ENCODE peak calls at places on chromosomes 2 and 18, in seven cellular contexts. One of them, this sample, is unnamed.
A peak's percentile ranks its signal among the peaks of the same experiment; 100 is the strongest.

GRCh38 chr2:25286025-25286400 is 55.7 kb downstream of the DNMT3A start:
- DNase-seq in neuronal stem cell: no peak
- DNase-seq in trophoblast cell: no peak
- DNase-seq in H1: no peak
- DNase-seq in H9: peak; percentile 68
- DNase-seq in mesendoderm: peak; percentile 78
- DNase-seq in IMR-90: no peak
- DNase-seq in this sample: no peak

GRCh38 chr2:239642406-239643004 is 241.7 kb upstream of the HDAC4 start:
- DNase-seq in neuronal stem cell: no peak
- DNase-seq in trophoblast cell: no peak
- DNase-seq in H1: no peak
- DNase-seq in H9: peak; percentile 12
- DNase-seq in mesendoderm: no peak
- DNase-seq in IMR-90: no peak
- DNase-seq in this sample: no peak

GRCh38 chr2:65604246-65604645 is 171.8 kb upstream of the SPRED2 start:
- DNase-seq in neuronal stem cell: no peak
- DNase-seq in trophoblast cell: peak; percentile 74
- DNase-seq in H1: no peak
- DNase-seq in H9: no peak
- DNase-seq in mesendoderm: peak; percentile 17
- DNase-seq in IMR-90: peak; percentile 18
- DNase-seq in this sample: peak; percentile 20

GRCh38 chr2:70535573-70535972 is 18.1 kb downstream of the TGFA start:
- DNase-seq in neuronal stem cell: no peak
- DNase-seq in trophoblast cell: no peak
- DNase-seq in H1: no peak
- DNase-seq in H9: no peak
- DNase-seq in mesendoderm: no peak
- DNase-seq in IMR-90: no peak
- DNase-seq in this sample: no peak

GRCh38 chr2:192357216-192357615 is 162.5 kb upstream of the TMEFF2 start:
- DNase-seq in neuronal stem cell: no peak
- DNase-seq in trophoblast cell: no peak
- DNase-seq in H1: no peak
- DNase-seq in H9: no peak
- DNase-seq in mesendoderm: no peak
- DNase-seq in IMR-90: no peak
- DNase-seq in this sample: no peak

GRCh38 chr2:2012505-2012904 is 268.2 kb upstream of the PXDN start:
- DNase-seq in neuronal stem cell: no peak
- DNase-seq in trophoblast cell: no peak
- DNase-seq in H1: no peak
- DNase-seq in H9: no peak
- DNase-seq in mesendoderm: no peak
- DNase-seq in IMR-90: no peak
- DNase-seq in this sample: no peak

GRCh38 chr2:3453196-3453845 is 66.0 kb downstream of the ADI1 start:
- DNase-seq in neuronal stem cell: no peak
- DNase-seq in trophoblast cell: no peak
- DNase-seq in H1: no peak
- DNase-seq in H9: no peak
- DNase-seq in mesendoderm: no peak
- DNase-seq in IMR-90: no peak
- DNase-seq in this sample: no peak

GRCh38 chr2:145220496-145220895 is 700.6 kb upstream of the ZEB2 start:
- DNase-seq in neuronal stem cell: no peak
- DNase-seq in trophoblast cell: no peak
- DNase-seq in H1: no peak
- DNase-seq in H9: no peak
- DNase-seq in mesendoderm: no peak
- DNase-seq in IMR-90: no peak
- DNase-seq in this sample: no peak

GRCh38 chr18:28013064-28013463 is 163.9 kb downstream of the CDH2 start:
- DNase-seq in neuronal stem cell: no peak
- DNase-seq in trophoblast cell: no peak
- DNase-seq in H1: no peak
- DNase-seq in H9: no peak
- DNase-seq in mesendoderm: no peak
- DNase-seq in IMR-90: peak; percentile 23
- DNase-seq in this sample: peak; percentile 18

GRCh38 chr2:27249077-27249890 is 13.6 kb downstream of the SLC30A3 start:
- DNase-seq in neuronal stem cell: no peak
- DNase-seq in trophoblast cell: no peak
- DNase-seq in H1: no peak
- DNase-seq in H9: no peak
- DNase-seq in mesendoderm: no peak
- DNase-seq in IMR-90: no peak
- DNase-seq in this sample: no peak

GRCh38 chr18:28331551-28331950 is 154.6 kb upstream of the CDH2 start:
- DNase-seq in neuronal stem cell: no peak
- DNase-seq in trophoblast cell: no peak
- DNase-seq in H1: no peak
- DNase-seq in H9: no peak
- DNase-seq in mesendoderm: peak; percentile 62
- DNase-seq in IMR-90: no peak
- DNase-seq in this sample: no peak

GRCh38 chr18:77063256-77063655 is 69.3 kb downstream of the MBP start:
- DNase-seq in neuronal stem cell: no peak
- DNase-seq in trophoblast cell: no peak
- DNase-seq in H1: no peak
- DNase-seq in H9: no peak
- DNase-seq in mesendoderm: no peak
- DNase-seq in IMR-90: peak; percentile 67
- DNase-seq in this sample: no peak

GRCh38 chr18:14976736-14977430 is 228.9 kb downstream of the ANKRD30B start:
- DNase-seq in neuronal stem cell: no peak
- DNase-seq in trophoblast cell: no peak
- DNase-seq in H1: no peak
- DNase-seq in H9: no peak
- DNase-seq in mesendoderm: peak; percentile 8
- DNase-seq in IMR-90: no peak
- DNase-seq in this sample: no peak

GRCh38 chr2:25043241-25043867 is 1.5 kb downstream of the EFR3B start:
- DNase-seq in neuronal stem cell: peak; percentile 32
- DNase-seq in trophoblast cell: no peak
- DNase-seq in H1: no peak
- DNase-seq in H9: peak; percentile 52
- DNase-seq in mesendoderm: peak; percentile 82
- DNase-seq in IMR-90: peak; percentile 89
- DNase-seq in this sample: peak; percentile 88

GRCh38 chr18:3514312-3515216 is 64.6 kb downstream of the TGIF1 start:
- DNase-seq in neuronal stem cell: no peak
- DNase-seq in trophoblast cell: peak; percentile 57
- DNase-seq in H1: no peak
- DNase-seq in H9: no peak
- DNase-seq in mesendoderm: peak; percentile 13
- DNase-seq in IMR-90: no peak
- DNase-seq in this sample: no peak

GRCh38 chr2:88350641-88351601 is 101.6 kb downstream of the FOXI3 start:
- DNase-seq in neuronal stem cell: peak; percentile 68
- DNase-seq in trophoblast cell: peak; percentile 60
- DNase-seq in H1: no peak
- DNase-seq in H9: peak; percentile 90
- DNase-seq in mesendoderm: peak; percentile 93
- DNase-seq in IMR-90: peak; percentile 12
- DNase-seq in this sample: no peak

DNA sequence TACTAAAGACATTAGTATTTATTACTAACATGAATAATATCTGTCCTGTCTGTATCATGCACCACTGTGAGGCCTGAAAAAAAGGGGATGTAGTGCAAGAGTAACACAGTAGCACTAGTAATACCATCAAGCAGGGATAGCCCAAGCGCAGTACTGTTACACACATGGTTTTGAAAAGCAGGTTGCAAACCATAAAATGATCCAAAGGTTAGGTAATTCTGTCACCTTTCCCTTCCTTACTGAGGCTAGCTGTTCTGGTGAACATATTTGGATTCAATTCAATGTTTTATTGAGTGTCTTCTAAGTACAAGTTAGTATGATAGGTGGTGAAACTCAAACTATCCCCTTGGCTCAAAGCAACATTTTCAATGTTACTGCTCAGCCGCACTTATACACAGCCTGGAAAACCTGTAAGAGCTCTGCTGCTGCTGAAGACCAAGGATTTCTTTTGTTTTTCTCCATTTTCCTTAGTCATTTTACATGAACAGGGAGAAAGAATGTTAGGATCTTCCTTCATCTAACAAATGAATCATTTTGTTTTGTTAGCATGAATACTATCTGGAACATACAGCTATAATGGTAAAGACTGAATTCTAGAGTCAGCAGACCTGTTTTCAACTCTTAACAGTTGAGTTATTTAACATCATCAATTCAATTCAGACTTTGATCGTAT is 102.5 kb upstream of the ITPRID2 start:
- DNase-seq in neuronal stem cell: no peak
- DNase-seq in trophoblast cell: no peak
- DNase-seq in H1: no peak
- DNase-seq in H9: no peak
- DNase-seq in mesendoderm: no peak
- DNase-seq in IMR-90: peak; percentile 64
- DNase-seq in this sample: no peak
- H4K8ac ChIP-seq in neuronal stem cell: no peak overlapping the region
- H4K8ac ChIP-seq in trophoblast cell: no peak overlapping the region
- H4K8ac ChIP-seq in H1: no peak overlapping the region
- H4K8ac ChIP-seq in H9: no peak overlapping the region
- H4K8ac ChIP-seq in mesendoderm: no peak overlapping the region
- H4K8ac ChIP-seq in IMR-90: peak overlapping the region; percentile 56
- H4K8ac ChIP-seq in this sample: no peak overlapping the region

DNA sequence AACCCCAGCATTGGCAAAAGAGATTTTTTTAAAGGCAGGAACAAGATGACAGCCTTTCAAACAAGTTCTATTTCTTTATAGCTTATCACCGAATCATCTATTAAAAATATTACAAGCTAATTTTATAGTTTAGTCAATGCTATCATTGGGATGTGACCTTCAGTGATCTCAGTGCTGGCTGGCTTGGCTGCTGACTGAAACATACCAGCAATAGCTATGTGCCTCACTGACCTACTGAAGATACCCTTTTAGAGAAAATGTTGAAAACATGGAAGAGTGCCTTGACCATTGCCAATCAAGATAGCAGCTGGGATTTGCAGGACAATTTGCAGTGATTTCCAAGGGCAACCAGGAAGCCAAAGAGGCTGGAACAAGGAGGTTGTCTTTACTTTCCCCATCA is 44.0 kb downstream of the CSRNP3 start:
- DNase-seq in neuronal stem cell: no peak
- DNase-seq in trophoblast cell: no peak
- DNase-seq in H1: no peak
- DNase-seq in H9: no peak
- DNase-seq in mesendoderm: no peak
- DNase-seq in IMR-90: no peak
- DNase-seq in this sample: no peak
- H4K8ac ChIP-seq in neuronal stem cell: no peak overlapping the region
- H4K8ac ChIP-seq in trophoblast cell: no peak overlapping the region
- H4K8ac ChIP-seq in H1: no peak overlapping the region
- H4K8ac ChIP-seq in H9: no peak overlapping the region
- H4K8ac ChIP-seq in mesendoderm: no peak overlapping the region
- H4K8ac ChIP-seq in IMR-90: no peak overlapping the region
- H4K8ac ChIP-seq in this sample: no peak overlapping the region

GRCh38 chr2:119475857-119476244 is 44.2 kb downstream of the TMEM37 start:
- DNase-seq in neuronal stem cell: no peak
- DNase-seq in trophoblast cell: no peak
- DNase-seq in H1: no peak
- DNase-seq in H9: no peak
- DNase-seq in mesendoderm: no peak
- DNase-seq in IMR-90: no peak
- DNase-seq in this sample: no peak

GRCh38 chr2:119475225-119475856 is 43.7 kb downstream of the TMEM37 start:
- DNase-seq in neuronal stem cell: no peak
- DNase-seq in trophoblast cell: no peak
- DNase-seq in H1: peak; percentile 27
- DNase-seq in H9: peak; percentile 73
- DNase-seq in mesendoderm: peak; percentile 77
- DNase-seq in IMR-90: no peak
- DNase-seq in this sample: no peak

GRCh38 chr2:119474371-119475224 is 42.9 kb downstream of the TMEM37 start:
- DNase-seq in neuronal stem cell: no peak
- DNase-seq in trophoblast cell: no peak
- DNase-seq in H1: no peak
- DNase-seq in H9: peak; percentile 21
- DNase-seq in mesendoderm: no peak
- DNase-seq in IMR-90: no peak
- DNase-seq in this sample: no peak

GRCh38 chr2:119472749-119473148 is 41.1 kb downstream of the TMEM37 start:
- DNase-seq in neuronal stem cell: no peak
- DNase-seq in trophoblast cell: no peak
- DNase-seq in H1: no peak
- DNase-seq in H9: no peak
- DNase-seq in mesendoderm: no peak
- DNase-seq in IMR-90: no peak
- DNase-seq in this sample: no peak

DNA sequence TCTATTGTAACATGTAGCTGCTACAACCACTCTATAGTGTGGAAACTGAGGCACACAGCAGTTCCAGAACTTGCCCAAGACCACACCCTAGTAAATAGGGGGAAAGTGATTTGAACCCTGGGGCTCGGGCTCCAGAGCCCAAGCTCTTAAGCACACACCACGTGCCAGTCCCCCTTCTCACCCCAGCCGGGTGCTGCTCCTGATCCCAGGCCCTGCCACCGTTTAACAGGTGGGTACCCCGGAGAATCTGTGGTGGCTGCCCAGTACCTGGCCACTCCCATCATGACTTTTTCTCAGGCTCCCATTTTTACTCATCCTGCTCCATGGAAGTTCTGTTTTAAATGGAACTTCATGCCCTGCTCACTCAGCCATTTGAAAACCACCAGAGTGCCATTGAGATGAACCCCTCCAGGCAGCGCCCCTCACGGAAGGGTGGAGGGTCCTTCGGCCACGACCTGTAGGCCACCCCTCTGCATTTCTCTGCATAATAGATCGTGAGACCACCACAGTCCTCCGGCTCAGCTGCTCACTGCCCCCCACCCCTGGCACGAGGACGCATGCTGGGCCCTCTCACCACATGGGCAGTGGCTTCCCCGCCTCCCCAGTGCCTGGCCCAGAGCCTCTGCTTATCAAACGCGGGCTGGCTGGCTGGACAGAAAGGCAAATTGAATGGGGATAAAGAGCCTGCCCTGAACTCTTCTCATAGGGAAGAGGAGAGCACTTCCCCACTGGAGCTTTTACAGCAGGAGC is 42.1 kb downstream of the TMEM37 start:
- DNase-seq in neuronal stem cell: no peak
- DNase-seq in trophoblast cell: no peak
- DNase-seq in H1: no peak
- DNase-seq in H9: no peak
- DNase-seq in mesendoderm: no peak
- DNase-seq in IMR-90: no peak
- DNase-seq in this sample: no peak
- H4K8ac ChIP-seq in neuronal stem cell: no peak overlapping the region
- H4K8ac ChIP-seq in trophoblast cell: no peak overlapping the region
- H4K8ac ChIP-seq in H1: no peak overlapping the region
- H4K8ac ChIP-seq in H9: no peak overlapping the region
- H4K8ac ChIP-seq in mesendoderm: no peak overlapping the region
- H4K8ac ChIP-seq in IMR-90: no peak overlapping the region
- H4K8ac ChIP-seq in this sample: no peak overlapping the region

DNA sequence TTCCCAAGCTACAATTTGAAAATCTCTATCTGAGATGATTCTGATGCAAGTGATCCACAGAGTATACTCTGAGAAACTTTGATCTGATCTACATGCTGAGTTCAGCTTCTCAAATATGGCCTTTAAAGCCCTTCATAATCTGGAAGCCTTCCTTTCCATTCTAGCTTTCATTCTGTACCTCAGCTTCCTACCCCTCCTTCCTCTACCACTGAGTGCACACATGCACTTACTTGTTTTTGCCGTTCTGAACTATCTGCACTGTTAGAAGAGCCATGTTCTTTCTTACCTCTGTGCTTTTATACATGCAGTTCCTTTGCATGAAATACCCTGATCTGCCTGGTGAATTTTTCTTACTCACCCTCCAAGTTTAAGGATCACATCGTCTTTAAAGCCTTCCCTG is 25.0 kb downstream of the REL start:
- DNase-seq in neuronal stem cell: no peak
- DNase-seq in trophoblast cell: no peak
- DNase-seq in H1: no peak
- DNase-seq in H9: no peak
- DNase-seq in mesendoderm: no peak
- DNase-seq in IMR-90: no peak
- DNase-seq in this sample: no peak
- H4K8ac ChIP-seq in neuronal stem cell: no peak overlapping the region
- H4K8ac ChIP-seq in trophoblast cell: no peak overlapping the region
- H4K8ac ChIP-seq in H1: no peak overlapping the region
- H4K8ac ChIP-seq in H9: no peak overlapping the region
- H4K8ac ChIP-seq in mesendoderm: no peak overlapping the region
- H4K8ac ChIP-seq in IMR-90: no peak overlapping the region
- H4K8ac ChIP-seq in this sample: no peak overlapping the region